ENCODE peak calls at places on chromosomes 5 and 9, in four cellular contexts. D is suprapubic skin; Y is esophagus squamous epithelium; H is CD4-positive, alpha-beta T cell. S is an unnamed sample.

GRCh38 chr9:7284517-7284916 is 515.1 kb downstream of the DMAC1 start:
- DNase-seq in Y (no peak), D (no peak), H (no peak), S (no peak)

GRCh38 chr5:63141582-63141981 is 563.0 kb downstream of the LRRC70 start:
- DNase-seq in H (no peak), Y (no peak), D (no peak), S (no peak)

GRCh38 chr9:135268981-135269380 is 181.5 kb downstream of the OLFM1 start:
- DNase-seq in D (no peak), H (no peak), Y (no peak), S (no peak)

GRCh38 chr5:154178661-154179060 is 11.9 kb upstream of the GALNT10 start:
- DNase-seq in Y (no peak), H (no peak), D (no peak), S (no peak)

GRCh38 chr9:123225374-123225813 is 43.0 kb downstream of the STRBP start:
- DNase-seq in D (no peak), H (peak; percentile 14), Y (no peak), S (no peak)

GRCh38 chr9:28024616-28025147 is 451.4 kb upstream of the C9orf72 start:
- DNase-seq in H (no peak), Y (no peak), D (no peak), S (no peak)

GRCh38 chr9:113650207-113651131 is 186.9 kb downstream of the RGS3 start:
- DNase-seq in Y (no peak), H (no peak), D (no peak), S (no peak)

GRCh38 chr5:53424691-53425597 is 55.5 kb upstream of the FST start:
- DNase-seq in Y (no peak), D (no peak), H (no peak), S (no peak)

GRCh38 chr5:50440651-50441478 is at the start of gene EMB:
- DNase-seq in Y (peak; percentile 23), D (no peak), H (peak; percentile 69), S (no peak)

GRCh38 chr5:137231535-137231934 is 267.6 kb downstream of the SPOCK1 start:
- DNase-seq in H (no peak), Y (no peak), D (no peak), S (no peak)

GRCh38 chr9:93601666-93602065 is 25.3 kb downstream of the PHF2 start:
- DNase-seq in D (no peak), H (no peak), Y (no peak), S (no peak)

GRCh38 chr5:53027913-53028312 is 38.8 kb downstream of the ITGA2 start:
- DNase-seq in H (no peak), Y (no peak), D (no peak), S (no peak)

GRCh38 chr9:136225748-136226679 is 19.6 kb downstream of the QSOX2 start:
- DNase-seq in Y (peak; percentile 51), H (peak; percentile 56), D (no peak), S (no peak)

GRCh38 chr5:146307796-146308195 is 30.8 kb upstream of the POU4F3 start:
- DNase-seq in D (no peak), H (no peak), Y (no peak), S (no peak)

GRCh38 chr9:124355032-124355940 is 60.0 kb downstream of the PSMB7 start:
- DNase-seq in Y (no peak), D (no peak), H (no peak), S (no peak)

GRCh38 chr5:178431063-178431776 is 159.0 kb downstream of the COL23A1 start:
- DNase-seq in D (peak; percentile 67), H (no peak), Y (no peak), S (no peak)

GRCh38 chr9:68708089-68708488 is 3.0 kb downstream of the PIP5K1B start:
- DNase-seq in Y (no peak), H (no peak), D (no peak), S (no peak)

GRCh38 chr5:141664733-141665461 is 13.7 kb upstream of the FCHSD1 start:
- DNase-seq in H (peak; percentile 61), D (no peak), Y (no peak), S (peak; percentile 14)

GRCh38 chr9:86274821-86275643 is 7.3 kb downstream of the ISCA1 start:
- DNase-seq in D (no peak), H (no peak), Y (no peak), S (no peak)

GRCh38 chr9:133703571-133704399 is 34.4 kb downstream of the SARDH start:
- DNase-seq in Y (no peak), D (no peak), H (peak; percentile 28), S (no peak)

GRCh38 chr9:6788175-6789016 is 30.6 kb downstream of the KDM4C start:
- DNase-seq in Y (no peak), D (no peak), H (no peak), S (no peak)

GRCh38 chr9:110714314-110714713 is 45.7 kb downstream of the MUSK start:
- DNase-seq in H (no peak), D (no peak), Y (no peak), S (no peak)

GRCh38 chr5:81646469-81646868 is 104.4 kb downstream of the SSBP2 start:
- DNase-seq in Y (no peak), D (no peak), H (no peak), S (no peak)

GRCh38 chr9:109258619-109259321 is 62.1 kb downstream of the EPB41L4B start:
- DNase-seq in Y (no peak), H (no peak), D (no peak), S (no peak)

GRCh38 chr5:145827275-145827674 is 7.9 kb downstream of the PRELID2 start:
- DNase-seq in H (no peak), D (no peak), Y (no peak), S (no peak)

GRCh38 chr5:179257190-179257741 is 88.0 kb downstream of the ADAMTS2 start:
- DNase-seq in D (peak; percentile 78), H (no peak), Y (no peak), S (no peak)

GRCh38 chr9:127684576-127684975 is 22.2 kb upstream of the CFAP157 start:
- DNase-seq in H (no peak), D (no peak), Y (no peak), S (no peak)

GRCh38 chr5:21142791-21143190 is 1154.8 kb upstream of the CDH18 start:
- DNase-seq in D (no peak), H (no peak), Y (no peak), S (no peak)

GRCh38 chr5:39760385-39761198 is 335.8 kb upstream of the DAB2 start:
- DNase-seq in H (no peak), Y (no peak), D (no peak), S (no peak)

GRCh38 chr9:125066839-125067619 is 76.3 kb downstream of the SCAI start:
- DNase-seq in H (no peak), D (no peak), Y (no peak), S (no peak)

GRCh38 chr9:3858961-3859360 is 333.2 kb upstream of the RFX3 start:
- DNase-seq in D (no peak), H (no peak), Y (no peak), S (no peak)

DNA sequence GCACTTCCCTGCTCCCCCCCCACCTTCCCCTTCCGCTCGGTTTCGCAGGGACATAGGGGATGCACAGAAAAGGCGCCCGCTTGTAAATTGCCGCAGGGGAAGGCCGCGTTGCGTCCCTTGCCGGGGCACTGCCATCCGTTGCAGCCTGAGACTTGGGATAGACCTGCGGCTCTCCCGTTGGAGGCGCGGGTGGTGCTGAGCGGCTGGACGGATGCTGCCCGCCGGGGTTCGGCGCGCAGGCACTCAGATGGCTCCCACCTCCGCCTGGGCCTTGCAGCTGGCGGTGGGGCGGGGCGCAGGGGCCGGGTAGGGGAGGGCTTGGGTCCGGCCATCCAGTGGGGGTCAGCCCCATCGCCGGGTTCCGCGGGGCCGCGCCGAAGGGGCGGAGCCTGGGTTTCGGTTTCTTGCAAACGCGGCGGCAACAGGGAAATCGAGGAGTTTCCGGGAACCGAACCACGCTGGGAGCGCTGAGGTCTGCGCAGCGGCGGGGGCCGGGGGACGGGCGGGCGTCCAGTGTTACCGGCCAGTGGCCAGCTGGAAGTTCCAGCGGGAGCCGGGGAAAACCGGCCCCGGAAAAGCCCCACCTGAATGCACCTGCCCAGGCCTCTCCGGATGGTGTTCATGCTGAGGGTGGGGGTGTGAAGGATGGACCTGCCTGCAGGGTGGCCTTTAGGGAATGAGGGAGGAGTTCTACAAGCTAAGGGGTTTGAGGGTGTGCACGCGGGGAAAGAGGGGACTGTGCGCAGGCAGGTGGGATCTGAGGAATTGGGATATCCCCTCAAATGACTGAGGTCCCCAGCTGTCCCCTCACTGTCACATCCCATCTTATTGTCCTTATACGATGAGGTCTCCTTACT is 6.3 kb upstream of the IRF1 start:
- DNase-seq in Y (peak; percentile 52), D (peak; percentile 96), H (no peak), S (no peak)
- H3K27ac ChIP-seq in Y (peak overlapping the region; percentile 94), D (peak overlapping the region; percentile 95), H (peak overlapping the region; percentile 93), S (no peak overlapping the region)

DNA sequence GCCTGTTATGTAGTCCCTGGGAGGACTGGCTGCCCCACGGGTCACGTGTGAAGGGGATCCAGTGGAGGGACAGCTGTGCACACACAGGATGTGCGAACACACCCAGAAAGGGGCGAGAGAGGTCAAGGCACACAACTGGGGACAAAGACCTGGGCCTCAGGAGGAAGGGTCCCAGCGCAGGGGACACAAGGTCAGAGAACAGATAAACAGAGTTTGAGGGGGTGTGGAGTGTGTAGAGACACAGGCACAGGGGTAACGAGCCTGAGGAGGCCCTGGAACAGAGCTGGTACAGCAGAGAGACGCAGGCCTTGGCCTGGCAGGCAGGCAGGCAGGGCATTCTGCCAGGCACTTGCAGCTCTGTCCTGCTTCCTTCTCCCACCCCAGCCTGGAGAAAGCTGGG is 14.8 kb upstream of the PSMD5 start:
- DNase-seq in H (no peak), Y (no peak), D (no peak), S (no peak)
- H3K27ac ChIP-seq in H (no peak overlapping the region), Y (no peak overlapping the region), D (no peak overlapping the region), S (no peak overlapping the region)

DNA sequence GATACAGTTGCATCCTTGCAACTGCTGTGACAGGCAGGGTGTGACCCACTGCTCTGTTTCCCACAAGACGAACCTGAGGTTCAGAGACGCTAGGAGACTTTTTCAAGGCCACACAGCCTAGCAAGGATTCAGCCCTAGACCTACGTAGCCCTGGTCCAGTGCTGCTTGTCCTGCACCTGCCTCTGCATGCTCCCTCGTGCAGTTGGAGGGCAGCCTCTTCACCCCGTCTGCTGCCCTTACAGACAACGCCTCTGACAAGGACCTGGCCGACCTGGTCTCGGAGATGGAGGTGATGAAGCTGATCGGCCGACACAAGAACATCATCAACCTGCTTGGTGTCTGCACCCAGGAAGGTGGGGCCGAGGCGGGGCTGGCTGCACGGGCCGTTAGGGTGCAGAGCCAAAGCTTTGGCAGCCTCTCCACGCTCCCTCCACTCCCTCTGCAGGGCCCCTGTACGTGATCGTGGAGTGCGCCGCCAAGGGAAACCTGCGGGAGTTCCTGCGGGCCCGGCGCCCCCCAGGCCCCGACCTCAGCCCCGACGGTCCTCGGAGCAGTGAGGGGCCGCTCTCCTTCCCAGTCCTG is 8.5 kb downstream of the FGFR4 start:
- DNase-seq in D (no peak), H (no peak), Y (no peak), S (no peak)
- H3K27ac ChIP-seq in D (no peak overlapping the region), H (no peak overlapping the region), Y (no peak overlapping the region), S (no peak overlapping the region)

GRCh38 chr9:106962615-106963363 is 99.8 kb downstream of the ZNF462 start:
- DNase-seq in Y (no peak), D (no peak), H (no peak), S (no peak)

GRCh38 chr9:106964329-106964728 is 101.4 kb downstream of the ZNF462 start:
- DNase-seq in D (no peak), Y (no peak), H (no peak), S (no peak)

GRCh38 chr9:106964822-106965525 is 102.0 kb downstream of the ZNF462 start:
- DNase-seq in H (no peak), Y (no peak), D (no peak), S (no peak)

GRCh38 chr9:106962105-106962504 is 99.1 kb downstream of the ZNF462 start:
- DNase-seq in Y (no peak), H (no peak), D (no peak), S (no peak)

GRCh38 chr9:106963684-106964083 is 100.7 kb downstream of the ZNF462 start:
- DNase-seq in H (no peak), D (no peak), Y (no peak), S (no peak)
- H3K27ac ChIP-seq in H (no peak overlapping the region), D (no peak overlapping the region), Y (no peak overlapping the region), S (no peak overlapping the region)

GRCh38 chr5:124599048-124599973 is 147.1 kb downstream of the ZNF608 start:
- DNase-seq in H (no peak), D (no peak), Y (no peak), S (no peak)
- H3K27ac ChIP-seq in H (no peak overlapping the region), D (no peak overlapping the region), Y (peak overlapping the region; percentile 39), S (no peak overlapping the region)